ENCODE peak calls at places on chromosomes 5 and 9, in eight cellular contexts. One of them, this sample, is unnamed.

GRCh38 chr5:131242728-131243255 is 21.1 kb upstream of the CDC42SE2 start:
- DNase-seq in Calu3: no peak
- DNase-seq in NCI-H345: no peak
- DNase-seq in activated CD8-positive, alpha-beta memory T cell treated with anti-CD3 and anti-CD28 coated beads for 4 hours: no peak
- DNase-seq in T-helper 22 cell: no peak
- DNase-seq in fibroblast of villous mesenchyme: peak
- DNase-seq in aorta: no peak
- DNase-seq in gastrocnemius medialis: no peak
- DNase-seq in this sample: no peak

GRCh38 chr5:38528162-38528703 is 28.2 kb downstream of the LIFR start:
- DNase-seq in activated CD8-positive, alpha-beta memory T cell treated with anti-CD3 and anti-CD28 coated beads for 4 hours: no peak
- DNase-seq in T-helper 22 cell: no peak
- DNase-seq in fibroblast of villous mesenchyme: no peak
- DNase-seq in aorta: no peak
- DNase-seq in Calu3: no peak
- DNase-seq in NCI-H345: no peak
- DNase-seq in gastrocnemius medialis: no peak
- DNase-seq in this sample: no peak

GRCh38 chr9:94443039-94443722 is 111.7 kb upstream of the PCAT7 start:
- DNase-seq in aorta: no peak
- DNase-seq in fibroblast of villous mesenchyme: no peak
- DNase-seq in T-helper 22 cell: no peak
- DNase-seq in Calu3: no peak
- DNase-seq in gastrocnemius medialis: no peak
- DNase-seq in activated CD8-positive, alpha-beta memory T cell treated with anti-CD3 and anti-CD28 coated beads for 4 hours: no peak
- DNase-seq in NCI-H345: no peak
- DNase-seq in this sample: peak

GRCh38 chr9:130183133-130183762 is 11.0 kb downstream of the NCS1 start:
- DNase-seq in Calu3: peak
- DNase-seq in NCI-H345: no peak
- DNase-seq in aorta: peak
- DNase-seq in activated CD8-positive, alpha-beta memory T cell treated with anti-CD3 and anti-CD28 coated beads for 4 hours: no peak
- DNase-seq in fibroblast of villous mesenchyme: peak
- DNase-seq in T-helper 22 cell: no peak
- DNase-seq in gastrocnemius medialis: no peak
- DNase-seq in this sample: no peak

GRCh38 chr5:42870882-42871418 is 59.3 kb upstream of the SELENOP start:
- DNase-seq in aorta: no peak
- DNase-seq in fibroblast of villous mesenchyme: no peak
- DNase-seq in gastrocnemius medialis: no peak
- DNase-seq in NCI-H345: no peak
- DNase-seq in Calu3: no peak
- DNase-seq in T-helper 22 cell: no peak
- DNase-seq in activated CD8-positive, alpha-beta memory T cell treated with anti-CD3 and anti-CD28 coated beads for 4 hours: no peak
- DNase-seq in this sample: no peak

GRCh38 chr5:82513739-82514138 is 235.6 kb upstream of the RPS23 start:
- DNase-seq in aorta: no peak
- DNase-seq in Calu3: no peak
- DNase-seq in gastrocnemius medialis: no peak
- DNase-seq in T-helper 22 cell: no peak
- DNase-seq in activated CD8-positive, alpha-beta memory T cell treated with anti-CD3 and anti-CD28 coated beads for 4 hours: no peak
- DNase-seq in fibroblast of villous mesenchyme: no peak
- DNase-seq in NCI-H345: no peak
- DNase-seq in this sample: no peak

GRCh38 chr9:73615557-73615956 is 463.9 kb downstream of the ANXA1 start:
- DNase-seq in gastrocnemius medialis: no peak
- DNase-seq in fibroblast of villous mesenchyme: no peak
- DNase-seq in aorta: no peak
- DNase-seq in activated CD8-positive, alpha-beta memory T cell treated with anti-CD3 and anti-CD28 coated beads for 4 hours: no peak
- DNase-seq in Calu3: no peak
- DNase-seq in NCI-H345: no peak
- DNase-seq in T-helper 22 cell: no peak
- DNase-seq in this sample: no peak

GRCh38 chr9:5392285-5392684 is 45.4 kb downstream of the PLGRKT start:
- DNase-seq in NCI-H345: no peak
- DNase-seq in gastrocnemius medialis: no peak
- DNase-seq in Calu3: no peak
- DNase-seq in activated CD8-positive, alpha-beta memory T cell treated with anti-CD3 and anti-CD28 coated beads for 4 hours: no peak
- DNase-seq in T-helper 22 cell: no peak
- DNase-seq in aorta: no peak
- DNase-seq in fibroblast of villous mesenchyme: no peak
- DNase-seq in this sample: no peak

GRCh38 chr9:89661391-89661949 is 56.7 kb downstream of the GADD45G start:
- DNase-seq in T-helper 22 cell: no peak
- DNase-seq in gastrocnemius medialis: no peak
- DNase-seq in activated CD8-positive, alpha-beta memory T cell treated with anti-CD3 and anti-CD28 coated beads for 4 hours: no peak
- DNase-seq in Calu3: peak
- DNase-seq in aorta: no peak
- DNase-seq in NCI-H345: no peak
- DNase-seq in fibroblast of villous mesenchyme: no peak
- DNase-seq in this sample: no peak

This sample was measured in DMS79.